ENCODE peak calls at places on chromosomes 7 and 10, in six cellular contexts. R is H1, G is SK-N-SH, Z is GM12878, S is K562, O is HepG2. K is an unnamed sample.

GRCh38 chr7:41189866-41190265 is 513.0 kb downstream of the INHBA start:
- DNase-seq in R (no peak), G (no peak), Z (no peak), S (no peak), O (no peak), K (no peak)

GRCh38 chr7:134376693-134377092 is 60.0 kb upstream of the SLC35B4 start:
- DNase-seq in R (no peak), G (no peak), Z (no peak), S (no peak), O (no peak), K (no peak)

GRCh38 chr10:97704341-97704740 is 9.2 kb upstream of the MARVELD1 start:
- DNase-seq in R (no peak), G (no peak), Z (no peak), S (no peak), O (no peak), K (no peak)

GRCh38 chr10:49281461-49281860 is 17.5 kb upstream of the C10orf71 start:
- DNase-seq in R (peak), G (peak), Z (no peak), S (peak), O (no peak), K (no peak)

GRCh38 chr10:95601116-95601719 is 40.0 kb upstream of the SORBS1 start:
- DNase-seq in R (peak), G (peak), Z (peak), S (peak), O (peak), K (peak)

GRCh38 chr10:77099136-77099535 is 538.5 kb downstream of the KCNMA1 start:
- DNase-seq in R (no peak), G (no peak), Z (no peak), S (no peak), O (no peak), K (no peak)

GRCh38 chr10:118798186-118798811 is 43.5 kb upstream of the CACUL1 start:
- DNase-seq in R (no peak), G (no peak), Z (no peak), S (no peak), O (no peak), K (no peak)

GRCh38 chr10:64033710-64034109 is 512.5 kb downstream of the REEP3 start:
- DNase-seq in R (no peak), G (no peak), Z (no peak), S (no peak), O (no peak), K (no peak)

GRCh38 chr10:102435529-102436233 is 3.3 kb upstream of the CUEDC2 start:
- DNase-seq in R (no peak), G (no peak), Z (no peak), S (peak), O (no peak), K (peak)

GRCh38 chr10:48779546-48780152 is 95.0 kb downstream of the WDFY4 start:
- DNase-seq in R (no peak), G (no peak), Z (no peak), S (no peak), O (no peak), K (no peak)

GRCh38 chr10:92239185-92239599 is 51.7 kb downstream of the CPEB3 start:
- DNase-seq in R (no peak), G (no peak), Z (no peak), S (no peak), O (no peak), K (no peak)

GRCh38 chr10:127279334-127279774 is 83.0 kb upstream of the INSYN2A start:
- DNase-seq in R (no peak), G (no peak), Z (no peak), S (no peak), O (peak), K (no peak)

GRCh38 chr10:132722391-132722790 is 63.6 kb downstream of the NKX6-2 start:
- DNase-seq in R (no peak), G (no peak), Z (no peak), S (no peak), O (no peak), K (no peak)

GRCh38 chr7:101124376-101125056 is 2.4 kb upstream of the SERPINE1 start:
- DNase-seq in R (no peak), G (no peak), Z (no peak), S (no peak), O (peak), K (peak)

GRCh38 chr10:118626953-118627352 is 31.5 kb upstream of the PRLHR start:
- DNase-seq in R (no peak), G (no peak), Z (no peak), S (peak), O (no peak), K (no peak)

GRCh38 chr10:67861750-67862460 is 22.6 kb upstream of the SIRT1 start:
- DNase-seq in R (peak), G (no peak), Z (no peak), S (no peak), O (no peak), K (no peak)

GRCh38 chr7:94803821-94804220 is 103.6 kb upstream of the PPP1R9A start:
- DNase-seq in R (no peak), G (no peak), Z (no peak), S (no peak), O (no peak), K (no peak)

GRCh38 chr10:104032144-104032775 is 53.4 kb downstream of the COL17A1 start:
- DNase-seq in R (no peak), G (no peak), Z (no peak), S (no peak), O (no peak), K (peak)

GRCh38 chr10:31912898-31913847 is 15.5 kb downstream of the ARHGAP12 start:
- DNase-seq in R (no peak), G (no peak), Z (no peak), S (no peak), O (peak), K (no peak)

GRCh38 chr10:24257588-24257987 is 48.6 kb downstream of the KIAA1217 start:
- DNase-seq in R (no peak), G (no peak), Z (no peak), S (no peak), O (no peak), K (no peak)

GRCh38 chr10:24261627-24262026 is 52.7 kb downstream of the KIAA1217 start:
- DNase-seq in R (no peak), G (no peak), Z (no peak), S (no peak), O (no peak), K (no peak)

GRCh38 chr10:24256619-24257018 is 47.7 kb downstream of the KIAA1217 start:
- DNase-seq in R (no peak), G (no peak), Z (no peak), S (peak), O (no peak), K (no peak)

GRCh38 chr10:24262929-24263653 is 54.2 kb downstream of the KIAA1217 start:
- DNase-seq in R (no peak), G (no peak), Z (no peak), S (no peak), O (no peak), K (no peak)

GRCh38 chr10:24259365-24260125 is 50.6 kb downstream of the KIAA1217 start:
- DNase-seq in R (no peak), G (no peak), Z (no peak), S (no peak), O (no peak), K (no peak)
- TF ChIP-seq GABPA in R (no peak), G (no peak), Z (no peak), S (no peak), O (no peak), K (no peak)

GRCh38 chr10:88999629-89000028 is 9.0 kb downstream of the FAS start:
- DNase-seq in R (no peak), G (no peak), Z (no peak), S (no peak), O (no peak), K (no peak)

GRCh38 chr10:89003344-89003743 is 12.7 kb downstream of the FAS start:
- DNase-seq in R (no peak), G (no peak), Z (no peak), S (no peak), O (no peak), K (no peak)

GRCh38 chr10:89002234-89002978 is 11.8 kb downstream of the FAS start:
- DNase-seq in R (no peak), G (no peak), Z (no peak), S (no peak), O (no peak), K (no peak)

GRCh38 chr10:89001024-89001423 is 10.4 kb downstream of the FAS start:
- DNase-seq in R (no peak), G (no peak), Z (no peak), S (no peak), O (no peak), K (no peak)

GRCh38 chr10:89001428-89002072 is 11.0 kb downstream of the FAS start:
- DNase-seq in R (no peak), G (no peak), Z (no peak), S (no peak), O (no peak), K (no peak)
- TF ChIP-seq GABPA in R (no peak), G (no peak), Z (no peak), S (no peak), O (no peak), K (no peak)

GRCh38 chr10:58209669-58210068 is 58.0 kb downstream of the IPMK start:
- DNase-seq in R (no peak), G (no peak), Z (no peak), S (peak), O (no peak), K (no peak)
- TF ChIP-seq GABPA in R (no peak), G (no peak), Z (no peak), S (no peak), O (no peak), K (no peak)

GRCh38 chr7:158135931-158136330 is 451.7 kb downstream of the PTPRN2 start:
- DNase-seq in R (no peak), G (no peak), Z (no peak), S (no peak), O (no peak), K (no peak)
- TF ChIP-seq GABPA in R (no peak), G (no peak), Z (no peak), S (no peak), O (no peak), K (no peak)

DNA sequence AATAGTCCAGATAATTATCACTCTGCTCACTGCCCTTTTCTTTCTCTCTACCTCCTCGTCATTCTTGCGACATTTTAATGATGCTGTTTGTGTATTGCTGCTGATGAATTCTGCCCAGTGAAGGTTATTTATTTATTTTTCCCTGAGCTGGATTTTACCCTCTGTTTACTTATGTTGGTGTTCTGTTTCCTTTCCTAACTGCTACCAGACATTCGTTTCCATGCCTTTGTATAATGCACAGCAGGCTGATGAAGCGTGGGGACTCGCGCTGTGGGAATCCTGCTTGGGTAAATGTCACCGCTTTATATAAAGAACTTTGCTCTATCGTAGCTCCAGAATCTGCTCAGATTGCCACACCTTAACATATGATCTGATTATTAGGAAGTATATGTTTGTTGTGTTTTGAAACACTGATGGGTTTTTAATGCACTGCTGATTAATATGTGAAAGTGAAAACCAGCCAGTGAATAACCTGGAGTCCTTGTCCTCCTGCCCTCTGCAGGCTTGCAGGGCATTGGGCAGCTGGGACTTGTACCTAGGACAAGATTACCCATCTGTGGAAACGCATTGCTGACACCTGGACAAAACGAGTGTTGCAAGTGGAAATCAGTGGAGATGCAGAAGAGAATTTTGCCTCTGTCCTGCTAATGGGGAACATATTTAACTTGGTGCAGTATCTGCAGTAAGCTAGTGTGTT is 291.5 kb downstream of the SDK1 start:
- DNase-seq in R (no peak), G (no peak), Z (no peak), S (no peak), O (peak), K (no peak)
- TF ChIP-seq GABPA in R (no peak), G (no peak), Z (no peak), S (no peak), O (no peak), K (no peak)

DNA sequence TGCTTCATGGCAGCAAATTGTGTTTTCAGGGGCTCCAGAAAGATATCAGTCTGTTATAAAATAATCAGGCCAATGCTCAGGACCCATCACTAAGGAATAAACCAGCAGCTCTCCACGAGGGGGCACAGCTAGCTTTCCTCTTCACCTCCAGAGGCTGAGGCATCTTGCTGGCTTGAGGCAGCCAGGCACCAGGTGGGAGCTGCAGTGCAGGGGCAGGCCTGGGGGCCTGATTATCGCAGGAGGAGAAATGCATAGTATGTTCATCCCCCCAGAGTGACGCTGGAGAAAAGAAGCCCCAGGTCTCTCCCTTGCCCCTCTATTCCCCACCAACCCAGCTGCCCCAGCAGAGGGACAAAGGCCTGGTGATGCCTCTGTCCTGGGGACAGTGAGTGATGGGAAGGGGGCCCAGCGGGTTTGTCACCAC is 128.3 kb upstream of the FAM20C start:
- DNase-seq in R (no peak), G (peak), Z (no peak), S (peak), O (peak), K (peak)
- TF ChIP-seq GABPA in R (no peak), G (no peak), Z (no peak), S (no peak), O (no peak), K (no peak)

GRCh38 chr10:131453772-131454634 is 142.5 kb upstream of the TCERG1L start:
- DNase-seq in R (peak), G (peak), Z (no peak), S (peak), O (peak), K (no peak)
- TF ChIP-seq GABPA in R (no peak), G (no peak), Z (no peak), S (no peak), O (no peak), K (no peak)

GRCh38 chr7:132757778-132758177 is 181.5 kb upstream of the PLXNA4 start:
- DNase-seq in R (no peak), G (no peak), Z (no peak), S (peak), O (no peak), K (no peak)

GRCh38 chr7:132759482-132760240 is 183.4 kb upstream of the PLXNA4 start:
- DNase-seq in R (no peak), G (no peak), Z (no peak), S (no peak), O (no peak), K (no peak)

GRCh38 chr7:132760241-132760616 is 184.0 kb upstream of the PLXNA4 start:
- DNase-seq in R (no peak), G (no peak), Z (no peak), S (no peak), O (no peak), K (peak)

GRCh38 chr7:132758983-132759382 is 182.7 kb upstream of the PLXNA4 start:
- DNase-seq in R (no peak), G (no peak), Z (no peak), S (no peak), O (no peak), K (peak)

GRCh38 chr7:132760873-132761272 is 184.6 kb upstream of the PLXNA4 start:
- DNase-seq in R (no peak), G (no peak), Z (no peak), S (no peak), O (no peak), K (no peak)
- TF ChIP-seq GABPA in R (no peak), G (no peak), Z (no peak), S (no peak), O (no peak), K (no peak)

DNA sequence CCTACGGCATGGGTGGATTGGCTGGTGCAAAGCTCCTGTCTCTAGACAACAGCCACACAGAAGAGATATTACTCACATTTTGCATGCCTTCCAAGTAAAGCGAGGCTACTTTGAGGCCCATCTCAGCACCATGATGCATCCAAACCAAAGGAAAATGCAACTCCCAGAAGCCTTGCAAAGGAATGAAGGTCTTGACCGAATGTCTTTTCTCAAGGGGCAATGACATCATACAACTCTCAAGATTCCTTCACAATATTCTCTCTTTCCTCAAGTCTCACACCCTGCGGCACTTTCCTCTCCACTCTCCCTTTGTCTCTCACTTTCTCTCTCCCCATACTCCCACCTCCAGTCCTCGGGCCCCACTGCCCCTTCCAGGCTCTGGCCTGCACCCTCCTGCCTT is 44.8 kb upstream of the CPXM2 start:
- DNase-seq in R (no peak), G (no peak), Z (no peak), S (no peak), O (no peak), K (no peak)
- TF ChIP-seq GABPA in R (no peak), G (no peak), Z (no peak), S (no peak), O (no peak), K (no peak)